ENCODE peak calls at places on chromosomes 12 and 14, in seven cellular contexts. V is cardiac muscle cell, Y is heart left ventricle, T is neural progenitor cell, K is HCT116, N is pancreas, J is sigmoid colon. Z is an unnamed sample. For H3K36me3, the result is how much of the 10 kb centered on the place peaks cover.

GRCh38 chr12:23204933-23205778 is 580.2 kb downstream of the ETNK1 start:
- DNase-seq in N (no peak), T (peak), Y (peak), V (peak), K (peak), J (no peak), Z (peak)

GRCh38 chr12:100234166-100234565 is 32.7 kb downstream of the DEPDC4 start:
- DNase-seq in N (no peak), Y (peak), T (no peak), J (no peak), K (no peak), V (peak), Z (no peak)

GRCh38 chr12:102144221-102144620 is 24.2 kb downstream of the PARPBP start:
- DNase-seq in Y (no peak), T (no peak), V (no peak), N (no peak), J (no peak), K (no peak), Z (no peak)

GRCh38 chr14:104107611-104108569 is 22.4 kb downstream of the ASPG start:
- DNase-seq in N (no peak), V (no peak), Y (no peak), T (no peak), K (no peak), J (peak), Z (no peak)

GRCh38 chr12:113244015-113244983 is 23.0 kb downstream of the TPCN1 start:
- DNase-seq in Y (peak), V (peak), T (no peak), J (peak), N (peak), K (no peak), Z (no peak)

GRCh38 chr14:57480044-57480443 is 13.6 kb downstream of the CCDC198 start:
- DNase-seq in K (no peak), J (no peak), N (no peak), Y (no peak), V (no peak), T (no peak), Z (no peak)

GRCh38 chr12:96985515-96986362 is 78.7 kb downstream of the NEDD1 start:
- DNase-seq in T (peak), Y (no peak), J (no peak), K (peak), V (peak), N (no peak), Z (no peak)

GRCh38 chr12:91741932-91742331 is 403.7 kb downstream of the BTG1 start:
- DNase-seq in V (no peak), T (no peak), Y (no peak), N (no peak), K (no peak), J (no peak), Z (no peak)

GRCh38 chr12:108619369-108620160 is 14.1 kb downstream of the SELPLG start:
- DNase-seq in T (no peak), K (no peak), J (no peak), Y (no peak), V (no peak), N (no peak), Z (no peak)

GRCh38 chr14:39015360-39015961 is 87.6 kb downstream of the SEC23A start:
- DNase-seq in K (peak), J (no peak), V (peak), Y (peak), T (peak), N (no peak), Z (peak)

GRCh38 chr12:28755027-28755426 is 394.1 kb upstream of the FAR2 start:
- DNase-seq in J (no peak), T (no peak), Y (no peak), K (no peak), N (no peak), V (no peak), Z (no peak)

GRCh38 chr12:54036620-54037359 is 3.9 kb downstream of the HOXC5 start:
- DNase-seq in N (no peak), J (no peak), K (no peak), Y (no peak), V (no peak), T (no peak), Z (no peak)

GRCh38 chr12:49369723-49370145 is 2.5 kb downstream of the SPATS2 start:
- DNase-seq in N (no peak), T (peak), K (no peak), J (no peak), Y (peak), V (peak), Z (no peak)
- TF ChIP-seq CTCF in N (no peak), T (peak), K (peak), J (peak), Y (no peak), V (peak), Z (peak)

GRCh38 chr12:112020947-112021457 is 7.8 kb downstream of the ERP29 start:
- DNase-seq in N (no peak), J (no peak), K (no peak), V (no peak), Y (no peak), T (no peak), Z (no peak)
- H3K36me3 ChIP-seq in N (under half), J (under half), K (under half), V (under half), Y (half or more), T (under half), Z (under half)

GRCh38 chr12:32561931-32562341 is 117.2 kb upstream of the DNM1L start:
- DNase-seq in T (peak), V (no peak), K (no peak), Y (no peak), J (no peak), N (no peak), Z (no peak)

GRCh38 chr12:32560520-32560919 is 118.6 kb upstream of the DNM1L start:
- DNase-seq in T (no peak), K (no peak), N (no peak), Y (no peak), V (no peak), J (no peak), Z (no peak)

GRCh38 chr12:32559434-32559833 is 119.7 kb upstream of the DNM1L start:
- DNase-seq in T (no peak), K (no peak), J (no peak), V (no peak), N (no peak), Y (no peak), Z (no peak)

GRCh38 chr12:32558941-32559340 is 120.2 kb upstream of the DNM1L start:
- DNase-seq in V (no peak), Y (no peak), T (no peak), N (no peak), K (no peak), J (no peak), Z (no peak)
- TF ChIP-seq CTCF in V (no peak), Y (no peak), T (no peak), N (no peak), K (no peak), J (no peak), Z (no peak)

GRCh38 chr14:75714993-75715392 is 53.9 kb downstream of the TTLL5 start:
- DNase-seq in V (no peak), T (no peak), J (no peak), N (no peak), Y (no peak), K (no peak), Z (no peak)
- H3K36me3 ChIP-seq in V (under half), T (under half), J (under half), N (under half), Y (under half), K (under half), Z (under half)

DNA sequence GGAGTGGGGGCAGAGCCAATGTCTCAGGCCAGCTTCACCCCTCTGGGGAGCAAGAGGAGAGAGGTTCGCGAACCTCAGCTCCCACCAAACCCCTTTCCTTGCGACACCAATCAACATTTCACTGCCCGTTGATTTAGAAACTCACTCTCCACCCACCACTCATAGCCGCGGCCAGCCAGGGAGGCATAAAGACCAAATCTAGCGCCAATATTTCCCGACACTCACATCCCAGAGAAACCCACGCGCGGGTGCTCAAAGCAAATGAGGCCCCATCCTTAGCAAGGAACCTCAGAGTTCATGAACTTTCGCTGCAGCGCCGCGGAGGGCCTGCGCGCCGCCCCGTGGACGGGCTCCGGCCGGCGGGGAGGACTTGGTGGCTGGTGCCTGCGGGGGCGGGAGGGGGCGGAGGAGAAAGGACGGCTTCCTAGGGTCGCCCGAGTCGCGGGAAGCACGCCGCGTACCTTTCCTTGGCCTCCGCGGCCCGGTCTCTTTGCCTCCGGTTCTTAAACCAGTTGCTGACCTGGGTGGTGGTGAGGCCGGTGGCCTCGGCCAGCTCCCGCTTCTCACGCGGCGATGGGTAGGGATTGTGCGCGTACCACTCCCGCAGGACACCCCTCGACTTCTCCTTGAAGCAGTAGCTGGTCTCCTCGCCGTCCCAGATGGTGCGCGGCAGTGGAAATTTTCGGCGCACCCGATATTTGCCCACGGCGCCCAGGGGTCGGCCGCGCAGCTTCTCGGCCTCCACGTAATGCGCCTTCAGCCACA is 926 bp downstream of the SIX1 start:
- DNase-seq in V (peak), J (no peak), K (no peak), T (peak), N (no peak), Y (no peak), Z (no peak)
- TF ChIP-seq CTCF in V (no peak), J (no peak), K (no peak), T (no peak), N (no peak), Y (no peak), Z (no peak)

Z was measured in kidney epithelial cell.